ENCODE peak calls at places on chromosomes 7 and 10, in six cellular contexts. D, M, Q, F, C and T are unnamed samples.

GRCh38 chr7:54992876-54993490 is 25.8 kb upstream of the EGFR start:
- DNase-seq in D (no peak), C (no peak), M (no peak), F (no peak), Q (no peak), T (no peak)

GRCh38 chr10:31927597-31928530 is 767 bp downstream of the ARHGAP12 start:
- DNase-seq in D (peak), M (peak), Q (peak), C (peak), F (peak), T (peak)

GRCh38 chr10:7121154-7121797 is 289.6 kb downstream of the SFMBT2 start:
- DNase-seq in Q (peak), D (peak), M (peak), C (peak), F (no peak), T (no peak)

GRCh38 chr10:13485623-13486022 is 43.2 kb downstream of the BEND7 start:
- DNase-seq in M (no peak), D (no peak), F (no peak), C (no peak), Q (no peak), T (no peak)

GRCh38 chr10:25125151-25125550 is 49.6 kb upstream of the GPR158 start:
- DNase-seq in Q (no peak), D (no peak), C (no peak), M (peak), F (no peak), T (no peak)

GRCh38 chr10:5629789-5630436 is 36.5 kb downstream of the ASB13 start:
- DNase-seq in M (peak), C (peak), D (peak), F (no peak), Q (peak), T (peak)

GRCh38 chr10:69810998-69811397 is 9.3 kb downstream of the COL13A1 start:
- DNase-seq in C (no peak), Q (no peak), F (no peak), M (no peak), D (no peak), T (no peak)

GRCh38 chr7:39413866-39414668 is 152.1 kb upstream of the YAE1 start:
- DNase-seq in Q (no peak), D (peak), F (no peak), C (peak), M (peak), T (peak)

GRCh38 chr10:16777473-16778370 is 39.5 kb downstream of the RSU1 start:
- DNase-seq in Q (peak), F (no peak), M (peak), D (no peak), C (no peak), T (no peak)

GRCh38 chr10:49061667-49062066 is 53.7 kb downstream of the VSTM4 start:
- DNase-seq in C (no peak), D (no peak), F (no peak), M (no peak), Q (no peak), T (no peak)

GRCh38 chr7:151244156-151244870 is 4.2 kb downstream of the SMARCD3 start:
- DNase-seq in D (peak), Q (peak), M (peak), F (no peak), C (peak), T (peak)

GRCh38 chr10:119095648-119096047 is 8.3 kb upstream of the DENND10 start:
- DNase-seq in M (no peak), Q (no peak), C (no peak), F (no peak), D (no peak), T (no peak)

GRCh38 chr7:3009086-3009485 is 34.6 kb downstream of the CARD11 start:
- DNase-seq in F (no peak), Q (no peak), D (no peak), M (no peak), C (no peak), T (no peak)

GRCh38 chr10:129544205-129545202 is 77.5 kb downstream of the MGMT start:
- DNase-seq in C (no peak), F (no peak), Q (no peak), D (no peak), M (no peak), T (no peak)

GRCh38 chr10:69752491-69752890 is 49.2 kb upstream of the COL13A1 start:
- DNase-seq in Q (no peak), M (no peak), D (no peak), F (no peak), C (no peak), T (no peak)

GRCh38 chr10:79192677-79193003 is 123.9 kb downstream of the ZMIZ1 start:
- DNase-seq in Q (peak), C (no peak), M (no peak), F (no peak), D (no peak), T (no peak)

GRCh38 chr10:132461683-132462231 is 64.8 kb downstream of the PWWP2B start:
- DNase-seq in D (peak), C (peak), F (no peak), M (no peak), Q (peak), T (no peak)

GRCh38 chr7:105876964-105877601 is 684 bp upstream of the ATXN7L1 start:
- DNase-seq in M (peak), F (no peak), Q (peak), C (peak), D (peak), T (no peak)

GRCh38 chr10:44862006-44862751 is 49.0 kb upstream of the TMEM72 start:
- DNase-seq in D (no peak), F (no peak), C (no peak), M (no peak), Q (no peak), T (no peak)

GRCh38 chr7:151166629-151167196 is 781 bp downstream of the GBX1 start:
- DNase-seq in F (no peak), C (no peak), Q (no peak), M (peak), D (no peak), T (no peak)

GRCh38 chr7:70647801-70648491 is 484.0 kb upstream of the GALNT17 start:
- DNase-seq in C (peak), F (no peak), Q (no peak), D (peak), M (no peak), T (no peak)

GRCh38 chr7:79361214-79361613 is 92.3 kb downstream of the MAGI2 start:
- DNase-seq in D (no peak), M (peak), Q (no peak), C (no peak), F (no peak), T (no peak)

GRCh38 chr10:30827531-30828120 is 198.1 kb upstream of the LYZL2 start:
- DNase-seq in F (no peak), C (no peak), M (no peak), D (no peak), Q (no peak), T (no peak)

GRCh38 chr7:91835191-91836064 is 45.1 kb downstream of the MTERF1 start:
- DNase-seq in M (no peak), D (no peak), C (no peak), Q (no peak), F (no peak), T (no peak)

GRCh38 chr7:116863168-116863670 is 832 bp downstream of the CAPZA2 start:
- DNase-seq in M (peak), Q (peak), C (peak), D (peak), F (no peak), T (no peak)

GRCh38 chr7:97043281-97043680 is 18.6 kb upstream of the DLX5 start:
- DNase-seq in C (no peak), D (no peak), Q (no peak), M (no peak), F (no peak), T (no peak)

GRCh38 chr7:66860767-66861166 is 60.3 kb upstream of the TMEM248 start:
- DNase-seq in M (no peak), Q (no peak), F (no peak), D (no peak), C (no peak), T (no peak)

GRCh38 chr10:5977471-5978370 is at the start of gene IL15RA:
- DNase-seq in C (peak), Q (peak), D (peak), M (peak), F (no peak), T (no peak)

GRCh38 chr10:129758180-129758579 is 205.9 kb downstream of the EBF3 start:
- DNase-seq in D (no peak), C (no peak), M (no peak), Q (no peak), F (no peak), T (no peak)

GRCh38 chr10:31030216-31030615 is 1.4 kb downstream of the ZNF438 start:
- DNase-seq in Q (no peak), F (no peak), C (no peak), M (no peak), D (no peak), T (no peak)

GRCh38 chr10:97919012-97919411 is 69.4 kb downstream of the GOLGA7B start:
- DNase-seq in M (no peak), D (no peak), Q (no peak), F (no peak), C (no peak), T (no peak)

GRCh38 chr7:47095906-47096305 is 486.0 kb downstream of the TNS3 start:
- DNase-seq in C (no peak), Q (no peak), D (no peak), M (no peak), F (no peak), T (no peak)

GRCh38 chr10:4243651-4244050 is 458.6 kb upstream of the KLF6 start:
- DNase-seq in F (no peak), M (no peak), Q (peak), C (no peak), D (no peak), T (no peak)

GRCh38 chr7:133345690-133346421 is 93.0 kb downstream of the EXOC4 start:
- DNase-seq in C (no peak), D (no peak), F (no peak), M (peak), Q (no peak), T (no peak)

GRCh38 chr10:133156674-133157579 is 3.1 kb upstream of the KNDC1 start:
- DNase-seq in C (no peak), Q (no peak), M (no peak), F (no peak), D (no peak), T (no peak)

GRCh38 chr10:77877461-77878344 is 48.9 kb downstream of the DLG5 start:
- DNase-seq in D (no peak), Q (no peak), M (peak), F (no peak), C (peak), T (peak)

GRCh38 chr7:25171071-25171470 is 46.0 kb upstream of the CYCS start:
- DNase-seq in M (no peak), C (peak), D (peak), Q (no peak), F (no peak), T (no peak)
- H3K27ac ChIP-seq in M (peak), C (peak), D (peak), Q (no peak), F (no peak), T (no peak)

DNA sequence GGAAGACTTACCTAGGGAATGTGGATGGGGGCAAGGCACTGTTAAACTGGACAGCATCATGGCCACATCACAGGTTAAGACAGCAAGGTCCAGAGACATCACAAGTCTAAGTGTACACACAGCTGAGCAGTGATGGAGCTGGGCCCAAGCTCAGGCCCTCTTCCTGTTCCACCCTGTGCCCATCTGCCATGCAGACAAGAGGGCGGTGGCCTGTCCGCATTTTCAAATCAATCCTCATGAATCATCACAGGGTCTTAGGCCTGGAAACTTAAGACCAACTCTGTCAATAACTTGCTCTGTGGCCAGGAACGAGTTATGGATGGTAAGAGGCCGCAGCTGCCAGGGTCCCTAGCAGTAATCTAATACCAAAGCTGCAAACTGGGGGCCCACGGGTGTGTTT is 3.2 kb downstream of the C10orf105 start:
- DNase-seq in M (no peak), D (no peak), C (no peak), F (no peak), Q (no peak), T (no peak)
- H3K27ac ChIP-seq in M (no peak), D (no peak), C (no peak), F (no peak), Q (no peak), T (no peak)

GRCh38 chr7:130921391-130922180 is 187.6 kb upstream of the KLF14 start:
- DNase-seq in F (no peak), D (peak), M (peak), C (peak), Q (no peak), T (peak)
- H3K27ac ChIP-seq in F (peak), D (peak), M (peak), C (peak), Q (no peak), T (peak)

DNA sequence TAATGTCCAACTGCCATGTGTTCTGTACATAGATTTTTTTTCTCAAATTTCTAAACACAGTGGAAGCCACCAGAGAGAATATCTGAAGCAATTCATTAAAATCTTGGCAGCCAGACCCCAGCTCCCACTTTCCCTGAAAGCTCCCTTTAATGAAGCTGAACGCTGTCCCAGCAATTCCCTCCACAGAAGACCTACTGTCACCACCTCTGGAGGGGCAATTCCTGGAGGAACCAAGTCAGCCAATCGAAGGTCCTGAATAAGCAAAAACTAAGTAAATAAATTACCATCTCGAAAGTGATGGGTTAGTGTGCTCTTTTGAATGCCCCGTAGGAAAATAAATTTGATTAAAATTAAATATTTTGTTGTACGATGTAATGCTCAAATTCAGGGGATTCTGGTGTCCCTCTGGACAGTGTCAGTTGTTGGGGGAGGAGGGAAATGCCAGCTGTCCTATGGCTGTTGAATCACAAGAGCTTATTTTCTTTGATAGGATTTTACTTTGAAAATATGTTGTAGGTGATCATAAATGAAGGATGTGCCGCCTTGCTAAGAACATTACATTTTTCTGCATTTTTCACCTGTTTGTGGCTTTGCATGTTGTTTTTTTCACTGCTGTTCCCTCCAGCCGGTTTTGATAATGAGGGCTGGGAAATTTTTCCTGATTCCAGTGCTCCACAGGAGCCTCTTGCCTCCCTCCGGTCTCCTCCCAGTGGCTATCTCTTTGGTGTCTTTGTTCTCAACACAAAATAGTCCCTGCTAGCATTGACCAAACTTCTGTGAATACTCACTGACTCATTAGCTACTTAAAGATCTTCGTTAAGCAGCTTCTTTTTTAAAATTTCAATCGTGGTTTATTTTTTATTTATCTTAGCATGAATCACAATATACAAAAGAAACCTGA is 9.3 kb upstream of the GSAP start:
- DNase-seq in D (no peak), M (peak), Q (peak), C (no peak), F (no peak), T (no peak)
- H3K27ac ChIP-seq in D (no peak), M (peak), Q (peak), C (peak), F (no peak), T (no peak)

GRCh38 chr7:42198974-42199668 is 37.9 kb downstream of the GLI3 start:
- DNase-seq in Q (no peak), D (no peak), F (no peak), C (no peak), M (no peak), T (no peak)

GRCh38 chr7:42197391-42197790 is 39.6 kb downstream of the GLI3 start:
- DNase-seq in F (no peak), D (no peak), M (peak), Q (no peak), C (no peak), T (no peak)

GRCh38 chr7:42202601-42203000 is 34.4 kb downstream of the GLI3 start:
- DNase-seq in F (no peak), C (no peak), D (no peak), M (no peak), Q (no peak), T (no peak)

GRCh38 chr7:42194218-42194617 is 42.8 kb downstream of the GLI3 start:
- DNase-seq in D (no peak), M (no peak), C (no peak), F (no peak), Q (no peak), T (no peak)

DNA sequence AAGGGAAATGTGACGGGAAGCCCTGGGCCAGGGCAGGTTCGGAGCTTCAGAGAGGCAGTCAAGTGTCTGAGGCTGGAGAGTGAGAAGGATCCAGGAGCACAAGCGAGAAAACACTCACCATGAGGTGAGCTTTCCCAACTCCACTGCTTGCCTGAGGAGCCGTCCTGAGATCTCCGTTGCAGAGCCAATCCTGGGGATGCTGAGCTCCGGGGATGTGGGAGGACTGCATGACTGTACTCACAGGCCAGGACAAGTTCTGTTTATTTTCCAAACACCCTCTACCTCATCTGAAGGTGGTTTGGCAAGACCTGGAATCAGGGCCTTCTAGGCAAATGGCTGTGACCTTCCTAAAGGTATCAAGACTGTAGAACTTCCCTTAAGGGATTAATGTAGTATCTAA is 38.7 kb downstream of the GLI3 start:
- DNase-seq in Q (no peak), M (no peak), C (no peak), D (no peak), F (no peak), T (no peak)
- H3K27ac ChIP-seq in Q (no peak), M (no peak), C (no peak), D (no peak), F (no peak), T (no peak)

DNA sequence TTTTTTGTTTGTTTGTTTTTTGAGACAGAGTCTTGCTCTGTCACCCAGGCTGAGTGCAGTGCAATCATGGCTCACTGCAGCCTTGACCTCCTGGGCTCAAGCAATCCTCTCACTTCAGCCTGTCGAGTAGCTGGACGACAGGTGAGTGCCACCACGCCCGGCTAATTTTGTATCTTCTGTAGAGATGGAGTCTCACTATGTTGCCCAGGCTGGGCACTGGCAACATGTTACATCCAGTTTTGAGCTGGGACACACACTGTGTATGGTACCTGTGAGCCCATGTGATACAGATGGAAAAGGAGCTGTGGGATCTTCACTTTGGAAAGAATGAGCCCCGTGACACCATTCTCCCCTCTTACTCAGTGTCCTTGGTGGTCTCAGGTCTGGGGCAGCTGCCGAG is 40.4 kb upstream of the PODXL start:
- DNase-seq in D (no peak), Q (no peak), M (no peak), C (no peak), F (no peak), T (no peak)
- H3K27ac ChIP-seq in D (no peak), Q (no peak), M (no peak), C (no peak), F (no peak), T (no peak)

DNA sequence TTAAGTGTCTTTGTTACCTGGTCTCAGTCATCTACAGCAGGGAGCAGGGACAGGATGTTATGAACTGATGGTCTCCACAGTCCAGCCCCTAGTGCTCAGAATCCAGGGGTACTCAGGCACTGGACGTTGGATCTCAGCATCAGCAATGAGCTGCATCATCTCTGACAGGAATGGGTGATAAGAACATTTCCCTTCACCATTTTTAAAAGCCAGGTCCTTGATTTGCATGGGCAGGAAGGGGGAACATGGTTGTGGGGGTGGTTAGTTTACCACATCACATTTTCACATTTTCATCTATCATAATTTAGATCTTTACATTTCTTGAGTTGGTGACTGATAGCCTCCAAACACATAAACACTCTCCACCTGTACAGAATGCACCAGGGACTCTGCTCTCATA is 427.8 kb upstream of the NPVF start:
- DNase-seq in M (no peak), F (no peak), Q (no peak), D (no peak), C (no peak), T (no peak)
- H3K27ac ChIP-seq in M (no peak), F (no peak), Q (no peak), D (no peak), C (no peak), T (no peak)

GRCh38 chr7:130430841-130431713 is 9.7 kb downstream of the CEP41 start:
- DNase-seq in Q (no peak), M (no peak), F (no peak), C (no peak), D (no peak), T (no peak)

GRCh38 chr7:130435455-130435854 is 5.4 kb downstream of the CEP41 start:
- DNase-seq in C (no peak), D (no peak), Q (no peak), M (no peak), F (no peak), T (no peak)

GRCh38 chr7:130432886-130433285 is 7.9 kb downstream of the CEP41 start:
- DNase-seq in D (no peak), M (no peak), C (no peak), Q (no peak), F (no peak), T (no peak)

GRCh38 chr7:130436253-130436652 is 4.6 kb downstream of the CEP41 start:
- DNase-seq in M (no peak), D (no peak), F (no peak), Q (no peak), C (no peak), T (no peak)

GRCh38 chr7:130433336-130433735 is 7.5 kb downstream of the CEP41 start:
- DNase-seq in M (no peak), D (no peak), Q (no peak), C (no peak), F (no peak), T (no peak)
- H3K27ac ChIP-seq in M (no peak), D (no peak), Q (no peak), C (no peak), F (no peak), T (no peak)